ENCODE peak calls at places on chromosomes 4 and X, in four cellular contexts. J is right atrium auricular region; V is psoas muscle; L is CD8-positive, alpha-beta memory T cell. P is an unnamed sample.

GRCh38 chr4:86847576-86847975 is 1.6 kb downstream of the SLC10A6 start:
- DNase-seq in J (no peak), L (no peak), V (no peak), P (no peak)

GRCh38 chr4:123244233-123244632 is 152.4 kb upstream of the SPRY1 start:
- DNase-seq in L (no peak), J (peak; percentile 88), V (peak; percentile 27), P (no peak)

GRCh38 chrX:27132851-27133250 is 330.3 kb downstream of the PPP4R3C start:
- DNase-seq in V (no peak), L (no peak), J (no peak), P (no peak)

GRCh38 chr4:89290727-89291126 is 16.9 kb downstream of the GPRIN3 start:
- DNase-seq in J (no peak), V (no peak), L (no peak), P (no peak)

GRCh38 chr4:129140521-129140920 is 44.6 kb downstream of the C4orf33 start:
- DNase-seq in V (no peak), J (no peak), L (no peak), P (no peak)

GRCh38 chr4:111630705-111631104 is 514.5 kb upstream of the FAM241A start:
- DNase-seq in L (no peak), J (no peak), V (no peak), P (no peak)

GRCh38 chr4:176320976-176321361 is 1.2 kb downstream of the SPCS3 start:
- DNase-seq in V (no peak), L (no peak), J (no peak), P (no peak)

GRCh38 chr4:158578476-158578875 is 56.8 kb downstream of the RXFP1 start:
- DNase-seq in V (no peak), L (no peak), J (no peak), P (no peak)

GRCh38 chr4:18077808-18078207 is 56.3 kb upstream of the LCORL start:
- DNase-seq in L (no peak), V (no peak), J (no peak), P (no peak)

GRCh38 chr4:166143227-166143626 is 270.2 kb downstream of the TLL1 start:
- DNase-seq in V (no peak), J (no peak), L (no peak), P (no peak)

GRCh38 chrX:152206426-152206825 is 68.0 kb upstream of the MAGEA10 start:
- DNase-seq in V (no peak), J (no peak), L (no peak), P (no peak)

GRCh38 chr4:81482344-81482743 is 10.6 kb upstream of the RASGEF1B start:
- DNase-seq in L (no peak), J (no peak), V (no peak), P (no peak)

GRCh38 chr4:117965608-117966007 is 68.7 kb upstream of the NDST3 start:
- DNase-seq in J (no peak), L (no peak), V (no peak), P (no peak)

GRCh38 chr4:40194602-40195161 is 2.1 kb upstream of the RHOH start:
- DNase-seq in J (no peak), L (no peak), V (no peak), P (no peak)

GRCh38 chrX:32708542-32708941 is 502.8 kb downstream of the DMD start:
- DNase-seq in L (no peak), J (no peak), V (no peak), P (no peak)

GRCh38 chrX:3468031-3468430 is 121.6 kb upstream of the MXRA5 start:
- DNase-seq in V (no peak), J (no peak), L (no peak), P (no peak)

GRCh38 chr4:182085051-182085480 is 158.1 kb upstream of the TENM3 start:
- DNase-seq in L (no peak), J (no peak), V (no peak), P (no peak)

GRCh38 chrX:40150503-40150902 is 52.7 kb upstream of the BCOR start:
- DNase-seq in J (no peak), V (no peak), L (no peak), P (no peak)

GRCh38 chr4:53313510-53313909 is 52.4 kb downstream of the SCFD2 start:
- DNase-seq in L (no peak), V (no peak), J (no peak), P (no peak)

GRCh38 chrX:147917700-147918694 is 6.3 kb downstream of the FMR1 start:
- DNase-seq in L (no peak), V (no peak), J (no peak), P (no peak)

GRCh38 chrX:43693602-43694406 is 37.7 kb downstream of the MAOA start:
- DNase-seq in J (no peak), V (no peak), L (no peak), P (no peak)

GRCh38 chrX:145825896-145826295 is 8.3 kb downstream of the SLITRK2 start:
- DNase-seq in L (no peak), V (no peak), J (no peak), P (no peak)

GRCh38 chrX:119410027-119410819 is 11.1 kb downstream of the SLC25A43 start:
- DNase-seq in V (peak; percentile 67), L (no peak), J (peak; percentile 60), P (no peak)

GRCh38 chrX:119411959-119412358 is 12.8 kb downstream of the SLC25A43 start:
- DNase-seq in J (no peak), V (no peak), L (no peak), P (no peak)

GRCh38 chrX:119406739-119407138 is 7.6 kb downstream of the SLC25A43 start:
- DNase-seq in J (no peak), L (no peak), V (no peak), P (no peak)

GRCh38 chrX:119410854-119411253 is 11.7 kb downstream of the SLC25A43 start:
- DNase-seq in L (no peak), V (no peak), J (no peak), P (no peak)

GRCh38 chrX:119407681-119408080 is 8.5 kb downstream of the SLC25A43 start:
- DNase-seq in V (no peak), J (no peak), L (no peak), P (no peak)
- H3K4me3 ChIP-seq in V (no peak overlapping the region), J (no peak overlapping the region), L (no peak overlapping the region), P (no peak overlapping the region)

GRCh38 chr4:75028196-75028854 is 95.4 kb downstream of the PARM1 start:
- DNase-seq in J (no peak), V (no peak), L (no peak), P (no peak)

GRCh38 chr4:75030028-75030427 is 97.1 kb downstream of the PARM1 start:
- DNase-seq in J (no peak), L (no peak), V (no peak), P (no peak)

GRCh38 chr4:75031746-75032145 is 98.8 kb downstream of the PARM1 start:
- DNase-seq in L (no peak), J (no peak), V (no peak), P (no peak)

GRCh38 chr4:75036046-75036445 is 103.1 kb downstream of the PARM1 start:
- DNase-seq in L (no peak), V (no peak), J (no peak), P (no peak)

DNA sequence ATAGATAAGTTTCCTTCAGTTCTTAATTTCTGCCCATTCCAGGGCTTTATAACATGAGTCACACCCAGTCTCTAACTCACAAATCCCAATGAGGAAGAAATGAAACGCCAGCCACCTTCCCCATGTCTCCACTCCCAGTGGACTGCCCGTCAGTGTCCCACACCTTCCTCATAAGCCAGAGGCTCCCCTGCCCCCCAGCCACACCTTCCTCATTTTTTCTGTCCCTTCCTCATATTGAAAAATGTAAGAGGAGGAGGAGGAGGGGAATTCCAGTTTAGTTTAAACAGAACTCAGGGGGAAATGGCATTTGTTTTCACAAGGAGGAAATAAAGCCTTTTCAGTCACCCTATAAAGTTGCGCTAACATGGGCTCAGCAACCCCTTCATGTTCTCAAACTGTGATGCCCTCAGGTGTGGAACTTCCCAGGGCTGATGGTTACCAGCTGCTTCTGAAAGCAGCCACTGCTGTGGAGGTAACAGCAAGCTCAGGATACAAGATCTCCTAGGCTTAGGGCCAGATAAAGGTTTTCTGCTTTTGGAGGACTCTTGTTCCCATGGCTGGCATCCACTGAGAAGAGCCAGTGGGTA is 97.8 kb downstream of the PARM1 start:
- DNase-seq in J (no peak), L (no peak), V (no peak), P (no peak)
- H3K27ac ChIP-seq in J (no peak overlapping the region), L (no peak overlapping the region), V (no peak overlapping the region), P (no peak overlapping the region)

DNA sequence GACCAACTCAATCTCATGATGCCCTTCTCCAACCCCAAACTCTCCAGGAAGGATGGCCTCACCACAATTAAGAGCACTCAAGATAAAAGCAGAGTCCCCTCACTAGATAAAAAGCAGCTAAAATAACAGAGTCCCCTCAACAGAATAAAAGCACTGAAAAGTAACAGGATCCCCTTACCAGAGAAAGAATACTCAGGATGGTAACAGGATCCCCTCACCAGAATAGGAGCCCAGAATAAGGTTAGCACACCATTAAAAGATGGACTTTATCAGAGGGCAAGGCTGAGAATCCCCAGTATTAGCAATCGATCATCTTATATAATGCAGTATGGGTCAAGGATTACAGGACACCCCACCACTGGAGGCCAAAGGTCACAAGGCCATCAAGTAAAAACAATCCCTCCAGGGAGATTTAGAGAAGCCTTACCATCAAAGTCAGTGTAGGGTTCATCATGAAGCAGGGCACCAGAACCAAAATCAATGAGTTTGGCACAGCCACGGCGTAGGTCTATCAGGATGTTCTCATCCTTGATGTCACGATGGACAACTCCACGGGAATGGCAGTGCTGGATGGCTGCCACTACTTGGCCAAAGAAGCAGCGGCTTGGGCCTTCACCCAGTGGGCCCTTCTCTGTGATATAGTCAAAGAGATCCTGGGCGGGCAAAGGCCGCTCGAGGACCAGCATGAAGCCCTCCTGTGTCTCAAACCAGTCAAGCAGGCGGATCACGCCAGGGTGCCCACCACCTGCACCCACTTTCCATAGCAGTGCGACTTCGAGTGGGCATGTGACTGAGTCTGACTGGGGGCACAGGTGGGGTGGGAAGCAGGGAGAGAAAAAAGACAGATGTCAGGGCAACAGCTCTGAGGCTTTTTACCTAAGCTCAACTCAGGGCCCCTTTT is 3.4 kb upstream of the SLC35A2 start:
- DNase-seq in J (no peak), V (no peak), L (no peak), P (no peak)
- H3K4me3 ChIP-seq in J (no peak overlapping the region), V (no peak overlapping the region), L (peak overlapping the region; percentile 60), P (no peak overlapping the region)

DNA sequence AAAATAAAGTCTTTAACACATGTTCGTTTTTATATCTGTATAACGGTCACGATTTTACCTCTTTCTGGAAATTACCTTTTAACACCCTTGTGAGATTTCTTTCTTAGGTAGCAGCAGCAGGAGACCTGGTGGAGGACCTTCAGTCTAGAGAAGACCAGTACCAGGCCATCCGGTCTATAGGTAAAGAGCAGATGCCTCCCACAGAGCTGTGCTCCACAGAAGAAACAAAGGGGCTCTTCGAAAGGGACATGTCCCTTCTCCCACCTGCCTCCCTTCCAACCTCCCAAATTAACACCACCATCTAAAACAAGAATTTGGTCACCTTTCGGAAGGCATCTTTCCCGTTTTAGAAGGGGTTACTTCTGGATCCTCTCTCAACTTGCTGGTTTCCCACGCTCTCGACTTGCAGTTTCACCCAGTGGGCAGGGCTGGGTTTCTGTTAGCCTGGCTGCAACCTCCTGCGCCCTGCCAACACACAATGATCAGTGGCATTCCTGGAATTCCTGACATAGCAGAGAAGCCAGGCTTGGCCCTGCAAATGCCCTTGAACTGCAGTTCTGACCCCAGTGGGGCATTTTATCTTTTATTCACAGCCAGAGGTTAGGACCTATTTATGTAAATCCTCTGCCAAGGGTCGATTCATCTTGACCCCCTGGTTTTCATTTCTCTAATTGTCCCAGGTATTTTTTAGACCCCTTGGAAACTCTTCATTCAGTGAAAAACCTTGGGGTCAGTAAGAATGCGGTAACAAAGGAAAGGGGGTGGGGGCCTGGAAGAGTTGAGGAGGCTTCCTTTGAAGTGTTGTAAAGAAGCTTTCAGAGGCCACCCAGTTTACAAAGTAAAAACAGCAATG is 217.8 kb downstream of the ZNF674 start:
- DNase-seq in L (no peak), V (no peak), J (no peak), P (no peak)
- H3K27ac ChIP-seq in L (no peak overlapping the region), V (no peak overlapping the region), J (no peak overlapping the region), P (peak overlapping the region; percentile 71)

GRCh38 chrX:19725545-19726102 is 161.8 kb downstream of the SH3KBP1 start:
- DNase-seq in J (no peak), L (no peak), V (no peak), P (no peak)
- H3K4me3 ChIP-seq in J (no peak overlapping the region), L (no peak overlapping the region), V (no peak overlapping the region), P (no peak overlapping the region)